ENCODE peak calls at places on chromosomes 1 and 21, in four cellular contexts. P is astrocyte of the spinal cord, Q is Panc1, M is stomach. S is an unnamed sample.

GRCh38 chr1:91098299-91098901 is 76.6 kb upstream of the ZNF644 start:
- DNase-seq in P (no peak), Q (no peak), M (no peak), S (no peak)

GRCh38 chr1:150516616-150517015 is 1.1 kb downstream of the FALEC start:
- DNase-seq in P (peak), Q (no peak), M (no peak), S (no peak)

GRCh38 chr1:7721940-7722669 is 49.0 kb upstream of the VAMP3 start:
- DNase-seq in P (no peak), Q (no peak), M (no peak), S (no peak)

GRCh38 chr21:28160378-28160777 is 832.3 kb downstream of the LTN1 start:
- DNase-seq in P (no peak), Q (no peak), M (no peak), S (no peak)

GRCh38 chr1:105485207-105485606 is 1571.3 kb upstream of the PRMT6 start:
- DNase-seq in P (peak), Q (no peak), M (no peak), S (no peak)

GRCh38 chr1:29830916-29831315 is 594.6 kb downstream of the PTPRU start:
- DNase-seq in P (no peak), Q (no peak), M (no peak), S (no peak)

GRCh38 chr21:43318841-43319781 is 107.8 kb downstream of the SIK1 start:
- DNase-seq in P (peak), Q (no peak), M (no peak), S (no peak)

GRCh38 chr1:119762953-119763352 is 5.8 kb downstream of the HMGCS2 start:
- DNase-seq in P (no peak), Q (no peak), M (no peak), S (no peak)

GRCh38 chr1:88434836-88435235 is 249.2 kb upstream of the PKN2 start:
- DNase-seq in P (no peak), Q (no peak), M (no peak), S (no peak)

GRCh38 chr1:107183011-107183410 is 42.2 kb downstream of the NTNG1 start:
- DNase-seq in P (no peak), Q (no peak), M (no peak), S (no peak)

GRCh38 chr1:201763439-201764140 is 65.4 kb upstream of the IPO9 start:
- DNase-seq in P (peak), Q (no peak), M (no peak), S (no peak)

GRCh38 chr1:67290236-67290635 is 17.4 kb upstream of the IL12RB2 start:
- DNase-seq in P (no peak), Q (no peak), M (no peak), S (no peak)

GRCh38 chr1:2045468-2046224 is 4.6 kb upstream of the PRKCZ start:
- DNase-seq in P (no peak), Q (no peak), M (no peak), S (no peak)

DNA sequence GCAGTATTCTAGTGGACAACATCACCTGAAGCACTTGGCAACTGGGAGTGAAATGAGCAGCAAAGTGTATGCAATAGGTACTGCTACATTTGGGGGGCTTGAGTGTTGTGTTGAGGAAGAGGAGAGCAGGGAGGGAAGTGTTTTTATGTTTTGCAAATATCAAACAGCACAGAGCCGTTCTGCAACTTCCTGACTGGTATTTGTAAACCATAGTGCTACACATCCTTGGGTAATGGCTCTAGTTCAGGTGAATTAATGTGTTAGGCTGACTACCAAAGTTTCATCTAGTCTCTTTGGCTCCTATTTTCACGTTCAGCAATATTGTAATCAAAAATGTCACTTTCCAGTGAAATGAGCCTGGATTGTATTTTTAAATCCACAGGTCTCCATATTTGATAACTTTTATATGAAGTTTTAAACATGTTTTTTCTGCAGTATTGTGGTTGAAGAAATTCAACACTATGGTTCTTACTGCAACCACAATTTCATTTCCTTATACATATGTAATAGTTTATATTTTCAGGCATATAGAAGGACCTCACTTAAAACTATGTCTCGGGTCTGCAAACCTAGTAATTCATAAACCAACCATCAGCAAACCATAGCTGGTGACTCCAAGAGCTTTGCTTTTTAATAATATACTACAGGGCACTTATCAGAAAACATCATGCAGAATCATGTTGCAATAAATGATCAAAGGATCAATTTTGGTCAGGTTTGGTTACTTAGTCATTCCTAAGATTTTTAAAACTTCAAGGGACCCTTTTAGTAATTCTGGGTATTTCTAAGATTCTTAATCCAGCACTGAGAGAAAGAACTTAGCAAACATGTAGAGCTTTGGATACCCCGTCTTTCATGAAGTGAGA is 18.8 kb downstream of the ZBTB37 start:
- DNase-seq in P (no peak), Q (no peak), M (no peak), S (no peak)
- TF ChIP-seq CTCF in P (no peak), Q (no peak), M (no peak), S (no peak)

GRCh38 chr1:225809842-225810578 is at the start of gene EPHX1:
- DNase-seq in P (peak), Q (peak), M (peak), S (peak)
- TF ChIP-seq CTCF in P (no peak), Q (no peak), M (peak), S (peak)

GRCh38 chr1:42105025-42105424 is 48.2 kb upstream of the GUCA2B start:
- DNase-seq in P (no peak), Q (no peak), M (no peak), S (no peak)
- TF ChIP-seq CTCF in P (no peak), Q (no peak), M (no peak), S (no peak)

GRCh38 chr1:206809504-206810084 is 37.3 kb upstream of the IL10 start:
- DNase-seq in P (peak), Q (peak), M (peak), S (no peak)
- TF ChIP-seq CTCF in P (peak), Q (peak), M (peak), S (no peak)

GRCh38 chr1:51729824-51730284 is 113.0 kb downstream of the OSBPL9 start:
- DNase-seq in P (peak), Q (no peak), M (no peak), S (no peak)
- TF ChIP-seq CTCF in P (no peak), Q (no peak), M (no peak), S (no peak)

GRCh38 chr1:20573987-20574386 is 14.9 kb upstream of the CDA start:
- DNase-seq in P (no peak), Q (no peak), M (no peak), S (no peak)

GRCh38 chr1:20578062-20578461 is 10.8 kb upstream of the CDA start:
- DNase-seq in P (no peak), Q (no peak), M (no peak), S (no peak)

GRCh38 chr1:20575544-20576056 is 13.3 kb upstream of the CDA start:
- DNase-seq in P (no peak), Q (no peak), M (no peak), S (no peak)

GRCh38 chr1:20571427-20571826 is 17.5 kb upstream of the CDA start:
- DNase-seq in P (no peak), Q (no peak), M (no peak), S (no peak)

GRCh38 chr1:20574686-20575543 is 14.0 kb upstream of the CDA start:
- DNase-seq in P (peak), Q (peak), M (peak), S (peak)
- TF ChIP-seq CTCF in P (peak), Q (peak), M (peak), S (peak)

GRCh38 chr1:203839081-203839480 is 22.3 kb upstream of the SNRPE start:
- DNase-seq in P (peak), Q (no peak), M (no peak), S (no peak)

GRCh38 chr1:203840208-203840808 is 21.1 kb upstream of the SNRPE start:
- DNase-seq in P (no peak), Q (no peak), M (no peak), S (no peak)

GRCh38 chr1:203835476-203835875 is 25.9 kb upstream of the SNRPE start:
- DNase-seq in P (no peak), Q (no peak), M (no peak), S (no peak)
- TF ChIP-seq CTCF in P (peak), Q (peak), M (no peak), S (no peak)

GRCh38 chr1:111247125-111247838 is 19.8 kb downstream of the CHI3L2 start:
- DNase-seq in P (no peak), Q (no peak), M (no peak), S (no peak)
- TF ChIP-seq CTCF in P (no peak), Q (no peak), M (no peak), S (no peak)